ENCODE peak calls at places on chromosome 1, in seven cellular contexts. One of them, this sample, is unnamed.

GRCh38 chr1:229231754-229232119 is 39.2 kb upstream of the RAB4A start:
- DNase-seq in fibroblast of lung: no peak
- DNase-seq in brain microvascular endothelial cell: no peak
- DNase-seq in activated CD8-positive, alpha-beta T cell treated with anti-CD3 and anti-CD28 coated beads for 36 hours: no peak
- DNase-seq in AG09309: no peak
- DNase-seq in AG09319: no peak
- DNase-seq in hepatocyte: no peak
- DNase-seq in this sample: no peak

GRCh38 chr1:245779797-245780529 is 625.2 kb downstream of the KIF26B start:
- DNase-seq in fibroblast of lung: no peak
- DNase-seq in AG09309: no peak
- DNase-seq in brain microvascular endothelial cell: no peak
- DNase-seq in activated CD8-positive, alpha-beta T cell treated with anti-CD3 and anti-CD28 coated beads for 36 hours: no peak
- DNase-seq in hepatocyte: no peak
- DNase-seq in AG09319: no peak
- DNase-seq in this sample: no peak

GRCh38 chr1:66446261-66447001 is 87.5 kb upstream of the SGIP1 start:
- DNase-seq in activated CD8-positive, alpha-beta T cell treated with anti-CD3 and anti-CD28 coated beads for 36 hours: peak
- DNase-seq in fibroblast of lung: peak
- DNase-seq in AG09319: peak
- DNase-seq in AG09309: peak
- DNase-seq in brain microvascular endothelial cell: peak
- DNase-seq in hepatocyte: peak
- DNase-seq in this sample: peak

GRCh38 chr1:155002479-155003226 is at the start of gene ZBTB7B:
- DNase-seq in brain microvascular endothelial cell: no peak
- DNase-seq in AG09309: no peak
- DNase-seq in activated CD8-positive, alpha-beta T cell treated with anti-CD3 and anti-CD28 coated beads for 36 hours: no peak
- DNase-seq in fibroblast of lung: peak
- DNase-seq in AG09319: no peak
- DNase-seq in hepatocyte: peak
- DNase-seq in this sample: peak

GRCh38 chr1:51622455-51622913 is 5.6 kb downstream of the OSBPL9 start:
- DNase-seq in fibroblast of lung: peak
- DNase-seq in activated CD8-positive, alpha-beta T cell treated with anti-CD3 and anti-CD28 coated beads for 36 hours: peak
- DNase-seq in AG09319: no peak
- DNase-seq in brain microvascular endothelial cell: peak
- DNase-seq in hepatocyte: peak
- DNase-seq in AG09309: no peak
- DNase-seq in this sample: no peak

GRCh38 chr1:183461350-183461749 is 10.9 kb upstream of the SMG7 start:
- DNase-seq in AG09319: no peak
- DNase-seq in brain microvascular endothelial cell: no peak
- DNase-seq in fibroblast of lung: no peak
- DNase-seq in hepatocyte: peak
- DNase-seq in AG09309: no peak
- DNase-seq in activated CD8-positive, alpha-beta T cell treated with anti-CD3 and anti-CD28 coated beads for 36 hours: no peak
- DNase-seq in this sample: no peak

GRCh38 chr1:169586395-169587255 is at the start of gene F5:
- DNase-seq in activated CD8-positive, alpha-beta T cell treated with anti-CD3 and anti-CD28 coated beads for 36 hours: peak
- DNase-seq in AG09309: peak
- DNase-seq in hepatocyte: peak
- DNase-seq in brain microvascular endothelial cell: peak
- DNase-seq in fibroblast of lung: peak
- DNase-seq in AG09319: no peak
- DNase-seq in this sample: peak

GRCh38 chr1:239854956-239855355 is 236.7 kb upstream of the FMN2 start:
- DNase-seq in AG09309: no peak
- DNase-seq in activated CD8-positive, alpha-beta T cell treated with anti-CD3 and anti-CD28 coated beads for 36 hours: no peak
- DNase-seq in brain microvascular endothelial cell: no peak
- DNase-seq in fibroblast of lung: no peak
- DNase-seq in hepatocyte: no peak
- DNase-seq in AG09319: no peak
- DNase-seq in this sample: no peak

GRCh38 chr1:88612783-88613182 is 71.3 kb upstream of the PKN2 start:
- DNase-seq in AG09319: no peak
- DNase-seq in hepatocyte: peak
- DNase-seq in AG09309: no peak
- DNase-seq in brain microvascular endothelial cell: no peak
- DNase-seq in fibroblast of lung: no peak
- DNase-seq in activated CD8-positive, alpha-beta T cell treated with anti-CD3 and anti-CD28 coated beads for 36 hours: no peak
- DNase-seq in this sample: no peak

GRCh38 chr1:53913352-53914043 is 19.5 kb downstream of the DIO1 start:
- DNase-seq in activated CD8-positive, alpha-beta T cell treated with anti-CD3 and anti-CD28 coated beads for 36 hours: no peak
- DNase-seq in AG09319: no peak
- DNase-seq in hepatocyte: no peak
- DNase-seq in brain microvascular endothelial cell: no peak
- DNase-seq in fibroblast of lung: no peak
- DNase-seq in AG09309: no peak
- DNase-seq in this sample: no peak

GRCh38 chr1:173478099-173478555 is 992 bp downstream of the PRDX6 start:
- DNase-seq in activated CD8-positive, alpha-beta T cell treated with anti-CD3 and anti-CD28 coated beads for 36 hours: no peak
- DNase-seq in fibroblast of lung: peak
- DNase-seq in brain microvascular endothelial cell: peak
- DNase-seq in AG09319: peak
- DNase-seq in hepatocyte: peak
- DNase-seq in AG09309: peak
- DNase-seq in this sample: peak

GRCh38 chr1:157966034-157966671 is 27.3 kb upstream of the KIRREL1 start:
- DNase-seq in hepatocyte: peak
- DNase-seq in AG09319: no peak
- DNase-seq in fibroblast of lung: peak
- DNase-seq in activated CD8-positive, alpha-beta T cell treated with anti-CD3 and anti-CD28 coated beads for 36 hours: no peak
- DNase-seq in AG09309: no peak
- DNase-seq in brain microvascular endothelial cell: peak
- DNase-seq in this sample: no peak

GRCh38 chr1:14840374-14840773 is 241.9 kb downstream of the KAZN start:
- DNase-seq in activated CD8-positive, alpha-beta T cell treated with anti-CD3 and anti-CD28 coated beads for 36 hours: no peak
- DNase-seq in brain microvascular endothelial cell: no peak
- DNase-seq in fibroblast of lung: no peak
- DNase-seq in AG09319: no peak
- DNase-seq in AG09309: no peak
- DNase-seq in hepatocyte: no peak
- DNase-seq in this sample: no peak

GRCh38 chr1:198763298-198763714 is 124.5 kb downstream of the PTPRC start:
- DNase-seq in AG09309: no peak
- DNase-seq in activated CD8-positive, alpha-beta T cell treated with anti-CD3 and anti-CD28 coated beads for 36 hours: no peak
- DNase-seq in hepatocyte: no peak
- DNase-seq in brain microvascular endothelial cell: no peak
- DNase-seq in AG09319: no peak
- DNase-seq in fibroblast of lung: peak
- DNase-seq in this sample: no peak

GRCh38 chr1:221718391-221719277 is 23.3 kb downstream of the DUSP10 start:
- DNase-seq in activated CD8-positive, alpha-beta T cell treated with anti-CD3 and anti-CD28 coated beads for 36 hours: no peak
- DNase-seq in brain microvascular endothelial cell: no peak
- DNase-seq in AG09319: peak
- DNase-seq in AG09309: peak
- DNase-seq in fibroblast of lung: peak
- DNase-seq in hepatocyte: peak
- DNase-seq in this sample: no peak

GRCh38 chr1:197413564-197413963 is 145.5 kb downstream of the CRB1 start:
- DNase-seq in activated CD8-positive, alpha-beta T cell treated with anti-CD3 and anti-CD28 coated beads for 36 hours: no peak
- DNase-seq in hepatocyte: no peak
- DNase-seq in brain microvascular endothelial cell: no peak
- DNase-seq in AG09319: no peak
- DNase-seq in AG09309: no peak
- DNase-seq in fibroblast of lung: no peak
- DNase-seq in this sample: no peak

GRCh38 chr1:93537924-93538323 is 90.0 kb downstream of the FNBP1L start:
- DNase-seq in AG09319: no peak
- DNase-seq in activated CD8-positive, alpha-beta T cell treated with anti-CD3 and anti-CD28 coated beads for 36 hours: no peak
- DNase-seq in brain microvascular endothelial cell: no peak
- DNase-seq in AG09309: no peak
- DNase-seq in hepatocyte: no peak
- DNase-seq in fibroblast of lung: no peak
- DNase-seq in this sample: no peak

GRCh38 chr1:58620259-58620658 is 43.2 kb upstream of the TACSTD2 start:
- DNase-seq in brain microvascular endothelial cell: no peak
- DNase-seq in AG09309: no peak
- DNase-seq in activated CD8-positive, alpha-beta T cell treated with anti-CD3 and anti-CD28 coated beads for 36 hours: no peak
- DNase-seq in fibroblast of lung: no peak
- DNase-seq in AG09319: no peak
- DNase-seq in hepatocyte: peak
- DNase-seq in this sample: no peak

GRCh38 chr1:184617433-184618029 is 137.1 kb downstream of the EDEM3 start:
- DNase-seq in AG09319: no peak
- DNase-seq in activated CD8-positive, alpha-beta T cell treated with anti-CD3 and anti-CD28 coated beads for 36 hours: no peak
- DNase-seq in brain microvascular endothelial cell: no peak
- DNase-seq in AG09309: no peak
- DNase-seq in fibroblast of lung: no peak
- DNase-seq in hepatocyte: no peak
- DNase-seq in this sample: no peak

GRCh38 chr1:153985341-153985912 is 712 bp downstream of the RAB13 start:
- DNase-seq in activated CD8-positive, alpha-beta T cell treated with anti-CD3 and anti-CD28 coated beads for 36 hours: peak
- DNase-seq in hepatocyte: peak
- DNase-seq in AG09309: no peak
- DNase-seq in fibroblast of lung: peak
- DNase-seq in AG09319: no peak
- DNase-seq in brain microvascular endothelial cell: peak
- DNase-seq in this sample: peak

GRCh38 chr1:182035097-182035770 is 26.3 kb downstream of the ZNF648 start:
- DNase-seq in AG09309: no peak
- DNase-seq in fibroblast of lung: no peak
- DNase-seq in hepatocyte: no peak
- DNase-seq in AG09319: no peak
- DNase-seq in activated CD8-positive, alpha-beta T cell treated with anti-CD3 and anti-CD28 coated beads for 36 hours: peak
- DNase-seq in brain microvascular endothelial cell: no peak
- DNase-seq in this sample: no peak
- TF ChIP-seq CTCF in AG09309: peak
- TF ChIP-seq CTCF in fibroblast of lung: no peak
- TF ChIP-seq CTCF in hepatocyte: peak
- TF ChIP-seq CTCF in AG09319: no peak
- TF ChIP-seq CTCF in activated CD8-positive, alpha-beta T cell treated with anti-CD3 and anti-CD28 coated beads for 36 hours: peak
- TF ChIP-seq CTCF in brain microvascular endothelial cell: no peak
- TF ChIP-seq CTCF in this sample: peak

GRCh38 chr1:26029864-26030481 is 8.4 kb downstream of the EXTL1 start:
- DNase-seq in fibroblast of lung: peak
- DNase-seq in AG09309: no peak
- DNase-seq in hepatocyte: no peak
- DNase-seq in activated CD8-positive, alpha-beta T cell treated with anti-CD3 and anti-CD28 coated beads for 36 hours: no peak
- DNase-seq in brain microvascular endothelial cell: no peak
- DNase-seq in AG09319: no peak
- DNase-seq in this sample: no peak
- TF ChIP-seq CTCF in fibroblast of lung: peak
- TF ChIP-seq CTCF in AG09309: no peak
- TF ChIP-seq CTCF in hepatocyte: no peak
- TF ChIP-seq CTCF in activated CD8-positive, alpha-beta T cell treated with anti-CD3 and anti-CD28 coated beads for 36 hours: no peak
- TF ChIP-seq CTCF in brain microvascular endothelial cell: peak
- TF ChIP-seq CTCF in AG09319: no peak
- TF ChIP-seq CTCF in this sample: no peak

DNA sequence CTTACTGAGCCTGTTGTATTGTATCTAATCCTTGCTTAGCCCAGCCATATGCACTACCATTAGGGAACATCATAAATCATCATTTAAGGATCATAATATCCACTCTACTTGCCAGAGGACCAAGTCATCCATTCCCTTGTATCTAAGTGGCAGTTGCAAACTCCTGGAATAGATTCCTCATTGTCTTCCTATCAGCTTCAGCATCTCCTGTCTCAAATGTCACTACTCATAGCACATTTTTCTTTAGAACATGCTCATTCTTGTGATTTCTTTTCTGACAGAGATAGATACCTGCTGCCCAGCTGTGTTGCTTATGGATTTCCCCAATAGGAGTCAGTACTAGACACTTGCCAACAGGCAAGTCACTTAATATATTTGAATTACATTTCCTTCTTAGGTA is 84.3 kb downstream of the OLFML3 start:
- DNase-seq in activated CD8-positive, alpha-beta T cell treated with anti-CD3 and anti-CD28 coated beads for 36 hours: no peak
- DNase-seq in brain microvascular endothelial cell: no peak
- DNase-seq in hepatocyte: no peak
- DNase-seq in AG09309: no peak
- DNase-seq in fibroblast of lung: no peak
- DNase-seq in AG09319: no peak
- DNase-seq in this sample: no peak
- TF ChIP-seq CTCF in activated CD8-positive, alpha-beta T cell treated with anti-CD3 and anti-CD28 coated beads for 36 hours: no peak
- TF ChIP-seq CTCF in brain microvascular endothelial cell: no peak
- TF ChIP-seq CTCF in hepatocyte: no peak
- TF ChIP-seq CTCF in AG09309: no peak
- TF ChIP-seq CTCF in fibroblast of lung: no peak
- TF ChIP-seq CTCF in AG09319: no peak
- TF ChIP-seq CTCF in this sample: no peak

GRCh38 chr1:243323481-243323880 is 67.6 kb downstream of the SDCCAG8 start:
- DNase-seq in AG09319: no peak
- DNase-seq in fibroblast of lung: no peak
- DNase-seq in hepatocyte: no peak
- DNase-seq in brain microvascular endothelial cell: no peak
- DNase-seq in AG09309: no peak
- DNase-seq in activated CD8-positive, alpha-beta T cell treated with anti-CD3 and anti-CD28 coated beads for 36 hours: no peak
- DNase-seq in this sample: no peak

GRCh38 chr1:243322326-243322725 is 66.5 kb downstream of the SDCCAG8 start:
- DNase-seq in AG09319: no peak
- DNase-seq in fibroblast of lung: no peak
- DNase-seq in brain microvascular endothelial cell: no peak
- DNase-seq in AG09309: no peak
- DNase-seq in activated CD8-positive, alpha-beta T cell treated with anti-CD3 and anti-CD28 coated beads for 36 hours: no peak
- DNase-seq in hepatocyte: no peak
- DNase-seq in this sample: no peak

GRCh38 chr1:243320224-243320623 is 64.4 kb downstream of the SDCCAG8 start:
- DNase-seq in AG09309: no peak
- DNase-seq in fibroblast of lung: no peak
- DNase-seq in brain microvascular endothelial cell: peak
- DNase-seq in AG09319: no peak
- DNase-seq in activated CD8-positive, alpha-beta T cell treated with anti-CD3 and anti-CD28 coated beads for 36 hours: no peak
- DNase-seq in hepatocyte: no peak
- DNase-seq in this sample: no peak

GRCh38 chr1:243325305-243325890 is 69.6 kb downstream of the SDCCAG8 start:
- DNase-seq in brain microvascular endothelial cell: peak
- DNase-seq in AG09319: peak
- DNase-seq in AG09309: peak
- DNase-seq in hepatocyte: peak
- DNase-seq in activated CD8-positive, alpha-beta T cell treated with anti-CD3 and anti-CD28 coated beads for 36 hours: peak
- DNase-seq in fibroblast of lung: peak
- DNase-seq in this sample: peak
- TF ChIP-seq CTCF in brain microvascular endothelial cell: peak
- TF ChIP-seq CTCF in AG09319: peak
- TF ChIP-seq CTCF in AG09309: peak
- TF ChIP-seq CTCF in hepatocyte: peak
- TF ChIP-seq CTCF in activated CD8-positive, alpha-beta T cell treated with anti-CD3 and anti-CD28 coated beads for 36 hours: peak
- TF ChIP-seq CTCF in fibroblast of lung: peak
- TF ChIP-seq CTCF in this sample: peak